ENCODE peak calls at places on chromosome 4, in five cellular contexts. One of them, this sample, is unnamed.

GRCh38 chr4:105619193-105619931 is 66.9 kb downstream of the ARHGEF38 start:
- DNase-seq in AG10803: no peak
- DNase-seq in AG09309: no peak
- DNase-seq in WTC11: no peak
- DNase-seq in pancreas: peak; percentile 94
- DNase-seq in this sample: no peak

GRCh38 chr4:55819634-55820033 is at the start of gene EXOC1L:
- DNase-seq in AG09309: no peak
- DNase-seq in WTC11: peak; percentile 84
- DNase-seq in pancreas: no peak
- DNase-seq in AG10803: no peak
- DNase-seq in this sample: no peak

GRCh38 chr4:47668810-47669408 is 169.0 kb downstream of the CORIN start:
- DNase-seq in pancreas: peak; percentile 7
- DNase-seq in AG10803: peak; percentile 61
- DNase-seq in WTC11: no peak
- DNase-seq in AG09309: peak; percentile 21
- DNase-seq in this sample: no peak

GRCh38 chr4:101014417-101014816 is 332.9 kb downstream of the PPP3CA start:
- DNase-seq in pancreas: no peak
- DNase-seq in AG09309: no peak
- DNase-seq in AG10803: no peak
- DNase-seq in WTC11: no peak
- DNase-seq in this sample: no peak

GRCh38 chr4:1842993-1843448 is 12.9 kb downstream of the LETM1 start:
- DNase-seq in AG10803: peak; percentile 80
- DNase-seq in AG09309: peak; percentile 42
- DNase-seq in pancreas: no peak
- DNase-seq in WTC11: no peak
- DNase-seq in this sample: no peak

GRCh38 chr4:90753068-90753467 is 625.9 kb downstream of the CCSER1 start:
- DNase-seq in AG10803: no peak
- DNase-seq in WTC11: no peak
- DNase-seq in pancreas: no peak
- DNase-seq in AG09309: no peak
- DNase-seq in this sample: no peak

GRCh38 chr4:67162692-67163091 is 382.6 kb downstream of the CENPC start:
- DNase-seq in WTC11: no peak
- DNase-seq in AG09309: no peak
- DNase-seq in pancreas: no peak
- DNase-seq in AG10803: no peak
- DNase-seq in this sample: no peak

GRCh38 chr4:20288846-20289512 is 37.3 kb downstream of the SLIT2 start:
- DNase-seq in WTC11: no peak
- DNase-seq in AG10803: peak; percentile 73
- DNase-seq in AG09309: no peak
- DNase-seq in pancreas: no peak
- DNase-seq in this sample: no peak

GRCh38 chr4:185608223-185608622 is 72.9 kb upstream of the PDLIM3 start:
- DNase-seq in AG09309: no peak
- DNase-seq in pancreas: no peak
- DNase-seq in WTC11: no peak
- DNase-seq in AG10803: no peak
- DNase-seq in this sample: no peak

GRCh38 chr4:67680568-67681222 is 20.3 kb downstream of the UBA6 start:
- DNase-seq in pancreas: no peak
- DNase-seq in WTC11: no peak
- DNase-seq in AG09309: no peak
- DNase-seq in AG10803: peak; percentile 45
- DNase-seq in this sample: no peak

GRCh38 chr4:10461091-10461849 is 4.0 kb upstream of the ZNF518B start:
- DNase-seq in AG10803: peak; percentile 47
- DNase-seq in AG09309: no peak
- DNase-seq in WTC11: peak; percentile 68
- DNase-seq in pancreas: no peak
- DNase-seq in this sample: peak; percentile 78

GRCh38 chr4:128775477-128775876 is 34.0 kb upstream of the JADE1 start:
- DNase-seq in pancreas: no peak
- DNase-seq in AG10803: no peak
- DNase-seq in AG09309: no peak
- DNase-seq in WTC11: no peak
- DNase-seq in this sample: no peak

GRCh38 chr4:148447672-148448071 is 5.5 kb upstream of the NR3C2 start:
- DNase-seq in pancreas: peak; percentile 9
- DNase-seq in AG10803: no peak
- DNase-seq in AG09309: no peak
- DNase-seq in WTC11: no peak
- DNase-seq in this sample: no peak

GRCh38 chr4:119525005-119525749 is 103.4 kb downstream of the PDE5A start:
- DNase-seq in WTC11: no peak
- DNase-seq in pancreas: no peak
- DNase-seq in AG09309: no peak
- DNase-seq in AG10803: peak; percentile 82
- DNase-seq in this sample: no peak

GRCh38 chr4:133476064-133476463 is 327.0 kb downstream of the PCDH10 start:
- DNase-seq in AG10803: no peak
- DNase-seq in WTC11: no peak
- DNase-seq in AG09309: no peak
- DNase-seq in pancreas: no peak
- DNase-seq in this sample: no peak

GRCh38 chr4:165464813-165465381 is 86.1 kb downstream of the CPE start:
- DNase-seq in AG09309: no peak
- DNase-seq in pancreas: no peak
- DNase-seq in WTC11: no peak
- DNase-seq in AG10803: peak; percentile 57
- DNase-seq in this sample: no peak

GRCh38 chr4:9781343-9782135 is at the start of gene DRD5:
- DNase-seq in AG10803: no peak
- DNase-seq in WTC11: peak; percentile 69
- DNase-seq in pancreas: no peak
- DNase-seq in AG09309: no peak
- DNase-seq in this sample: no peak

GRCh38 chr4:612749-613125 is 12.6 kb upstream of the PDE6B start:
- DNase-seq in AG09309: no peak
- DNase-seq in pancreas: no peak
- DNase-seq in AG10803: no peak
- DNase-seq in WTC11: no peak
- DNase-seq in this sample: no peak

GRCh38 chr4:9923195-9923812 is 98.0 kb downstream of the SLC2A9 start:
- DNase-seq in AG09309: no peak
- DNase-seq in pancreas: no peak
- DNase-seq in AG10803: no peak
- DNase-seq in WTC11: no peak
- DNase-seq in this sample: no peak

GRCh38 chr4:121182296-121182695 is 18.2 kb upstream of the TNIP3 start:
- DNase-seq in AG09309: no peak
- DNase-seq in WTC11: no peak
- DNase-seq in AG10803: peak; percentile 55
- DNase-seq in pancreas: no peak
- DNase-seq in this sample: no peak

GRCh38 chr4:924107-925096 is 7.7 kb downstream of the GAK start:
- DNase-seq in AG10803: peak; percentile 58
- DNase-seq in WTC11: no peak
- DNase-seq in pancreas: no peak
- DNase-seq in AG09309: no peak
- DNase-seq in this sample: no peak

GRCh38 chr4:43282534-43282933 is 390.0 kb downstream of the GRXCR1 start:
- DNase-seq in AG10803: no peak
- DNase-seq in pancreas: no peak
- DNase-seq in WTC11: no peak
- DNase-seq in AG09309: no peak
- DNase-seq in this sample: no peak

GRCh38 chr4:38902695-38903094 is 35.1 kb downstream of the FAM114A1 start:
- DNase-seq in WTC11: no peak
- DNase-seq in AG10803: peak; percentile 12
- DNase-seq in AG09309: no peak
- DNase-seq in pancreas: no peak
- DNase-seq in this sample: no peak
- TF ChIP-seq CTCF in WTC11: no peak
- TF ChIP-seq CTCF in AG10803: peak; percentile 27
- TF ChIP-seq CTCF in AG09309: no peak
- TF ChIP-seq CTCF in pancreas: no peak
- TF ChIP-seq CTCF in this sample: peak; percentile 71

DNA sequence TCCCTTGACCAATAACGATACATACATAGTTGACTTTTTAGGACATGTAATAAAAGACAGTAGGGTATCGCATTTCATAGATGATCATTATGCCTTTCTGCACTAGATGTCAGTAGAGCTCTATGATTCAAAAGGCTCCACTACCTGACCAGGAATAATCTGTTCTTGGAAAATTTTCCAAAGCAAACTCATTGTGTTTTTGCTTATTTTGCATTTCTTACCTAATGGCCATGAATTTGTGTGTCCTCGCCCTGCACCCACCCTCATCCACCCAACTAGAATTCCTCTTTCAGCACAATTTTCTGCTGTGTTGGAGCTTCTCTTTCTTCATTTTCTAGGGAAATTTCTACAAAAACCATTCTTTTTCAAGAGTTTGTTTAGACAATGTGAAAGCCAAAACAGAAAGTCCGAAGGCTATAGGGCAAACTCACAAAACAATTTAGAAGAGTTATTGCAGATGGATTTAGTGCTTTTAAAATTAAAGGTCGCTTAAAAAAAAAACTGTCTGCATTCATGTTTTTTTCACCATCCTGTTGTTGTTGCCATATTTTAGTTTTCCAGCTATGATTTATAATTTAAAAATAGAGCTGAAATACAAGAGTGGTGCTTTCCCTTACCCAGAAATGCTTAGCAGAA is 183.6 kb downstream of the SPATA18 start:
- DNase-seq in pancreas: no peak
- DNase-seq in WTC11: no peak
- DNase-seq in AG09309: peak; percentile 27
- DNase-seq in AG10803: peak; percentile 37
- DNase-seq in this sample: no peak
- TF ChIP-seq CTCF in pancreas: peak; percentile 32
- TF ChIP-seq CTCF in WTC11: no peak
- TF ChIP-seq CTCF in AG09309: peak; percentile 42
- TF ChIP-seq CTCF in AG10803: peak; percentile 62
- TF ChIP-seq CTCF in this sample: peak; percentile 77

GRCh38 chr4:175560628-175561027 is 251.4 kb downstream of the GPM6A start:
- DNase-seq in WTC11: no peak
- DNase-seq in AG10803: peak; percentile 18
- DNase-seq in AG09309: peak; percentile 11
- DNase-seq in pancreas: no peak
- DNase-seq in this sample: no peak
- TF ChIP-seq CTCF in WTC11: no peak
- TF ChIP-seq CTCF in AG10803: no peak
- TF ChIP-seq CTCF in AG09309: peak; percentile 26
- TF ChIP-seq CTCF in pancreas: no peak
- TF ChIP-seq CTCF in this sample: peak; percentile 70

GRCh38 chr4:72569719-72570235 is 756 bp upstream of the ADAMTS3 start:
- DNase-seq in pancreas: no peak
- DNase-seq in WTC11: no peak
- DNase-seq in AG10803: no peak
- DNase-seq in AG09309: no peak
- DNase-seq in this sample: no peak

GRCh38 chr4:72567036-72567435 is 2.0 kb downstream of the ADAMTS3 start:
- DNase-seq in WTC11: no peak
- DNase-seq in AG09309: no peak
- DNase-seq in pancreas: no peak
- DNase-seq in AG10803: no peak
- DNase-seq in this sample: no peak

GRCh38 chr4:72568959-72569718 is at the start of gene ADAMTS3:
- DNase-seq in AG10803: peak; percentile 8
- DNase-seq in pancreas: peak; percentile 52
- DNase-seq in AG09309: no peak
- DNase-seq in WTC11: peak; percentile 85
- DNase-seq in this sample: peak; percentile 81

GRCh38 chr4:72566573-72566972 is 2.4 kb downstream of the ADAMTS3 start:
- DNase-seq in pancreas: no peak
- DNase-seq in AG10803: no peak
- DNase-seq in AG09309: no peak
- DNase-seq in WTC11: no peak
- DNase-seq in this sample: no peak

DNA sequence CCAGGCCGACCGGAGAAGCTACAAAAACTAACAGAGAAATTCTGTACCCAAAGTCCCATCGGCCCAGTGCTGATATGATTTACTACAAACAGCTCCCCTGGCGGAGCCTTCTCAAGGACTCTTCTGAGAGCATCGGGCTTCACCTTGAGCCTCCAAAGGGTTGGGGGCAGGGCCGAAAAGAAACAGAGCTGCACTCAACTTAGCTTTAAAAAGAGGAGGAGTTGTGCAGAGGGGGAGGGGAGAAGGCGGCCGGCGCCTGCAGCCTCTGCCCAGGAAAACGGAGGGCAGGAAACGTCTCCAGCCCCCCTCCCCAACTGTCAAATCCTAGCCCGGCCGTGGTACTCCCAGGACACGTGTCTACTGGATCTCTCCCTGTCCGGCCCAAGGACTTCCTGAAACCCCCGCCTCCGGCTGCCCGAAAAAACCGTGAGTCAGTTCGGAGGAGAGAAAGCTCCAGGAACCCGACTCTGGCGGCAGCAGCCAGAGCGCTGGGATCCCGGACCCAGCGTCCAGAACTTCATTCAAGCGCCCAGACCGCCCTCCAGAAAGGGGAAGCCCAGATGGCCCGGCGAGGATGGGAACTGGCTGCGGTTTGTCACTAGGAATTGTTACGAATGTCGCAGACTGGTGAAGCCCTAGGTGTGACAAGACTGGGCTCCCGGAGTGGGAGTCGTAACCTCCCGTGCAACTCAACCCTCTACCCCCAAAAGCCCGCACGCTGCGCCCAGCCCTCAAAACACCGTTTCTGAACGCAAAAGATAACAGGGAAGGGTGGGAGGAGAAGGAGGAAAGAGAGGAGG is 1.0 kb downstream of the ADAMTS3 start:
- DNase-seq in AG09309: peak; percentile 24
- DNase-seq in AG10803: peak; percentile 47
- DNase-seq in WTC11: peak; percentile 88
- DNase-seq in pancreas: peak; percentile 52
- DNase-seq in this sample: peak; percentile 80
- TF ChIP-seq CTCF in AG09309: peak; percentile 52
- TF ChIP-seq CTCF in AG10803: peak; percentile 33
- TF ChIP-seq CTCF in WTC11: no peak
- TF ChIP-seq CTCF in pancreas: no peak
- TF ChIP-seq CTCF in this sample: peak; percentile 66

DNA sequence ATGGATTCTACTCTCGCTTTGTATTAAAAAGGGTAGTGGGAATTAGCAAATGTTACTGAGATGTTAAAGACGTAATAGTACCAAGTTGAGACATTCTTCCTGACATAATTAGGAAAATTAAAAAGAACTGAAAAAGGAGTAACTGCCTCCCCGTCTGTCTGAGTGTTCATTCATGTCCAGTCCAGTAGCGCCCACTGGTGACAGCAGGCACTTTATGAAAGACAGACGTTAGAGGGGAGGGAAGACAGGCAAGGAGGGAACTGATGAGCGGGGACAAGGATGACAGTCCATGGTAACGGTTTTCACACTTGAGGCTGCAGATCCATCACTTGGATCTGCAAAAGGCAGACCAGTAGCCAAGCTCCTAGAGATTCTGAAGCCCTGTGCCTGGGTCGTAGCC is 326.7 kb downstream of the STK32B start:
- DNase-seq in pancreas: no peak
- DNase-seq in WTC11: peak; percentile 36
- DNase-seq in AG09309: no peak
- DNase-seq in AG10803: peak; percentile 54
- DNase-seq in this sample: no peak
- TF ChIP-seq CTCF in pancreas: no peak
- TF ChIP-seq CTCF in WTC11: no peak
- TF ChIP-seq CTCF in AG09309: peak; percentile 58
- TF ChIP-seq CTCF in AG10803: peak; percentile 62
- TF ChIP-seq CTCF in this sample: peak; percentile 53